ENCODE peak calls at places on chromosomes 3 and 15, in five cellular contexts. B is activated T-cell treated with anti-CD3 and anti-CD28 coated beads for 1 hour, C is heart right ventricle, X is AG08395, T is body of pancreas. H is an unnamed sample.

GRCh38 chr3:178498866-178499265 is 37.4 kb upstream of the KCNMB2 start:
- DNase-seq in T (no peak), C (no peak), X (peak), B (no peak), H (no peak)

GRCh38 chr3:121018917-121019321 is 110.9 kb downstream of the STXBP5L start:
- DNase-seq in B (no peak), X (no peak), T (no peak), C (no peak), H (no peak)

GRCh38 chr15:64532515-64532914 is 72.1 kb downstream of the ZNF609 start:
- DNase-seq in X (no peak), B (no peak), C (no peak), T (no peak), H (no peak)

GRCh38 chr3:89314454-89314853 is 207.0 kb downstream of the EPHA3 start:
- DNase-seq in T (no peak), C (no peak), X (peak), B (no peak), H (no peak)

GRCh38 chr3:106611123-106611522 is 742.3 kb upstream of the CBLB start:
- DNase-seq in C (no peak), X (no peak), B (no peak), T (no peak), H (no peak)

GRCh38 chr15:85772668-85773067 is 22.1 kb downstream of the KLHL25 start:
- DNase-seq in B (no peak), C (no peak), X (no peak), T (no peak), H (no peak)

GRCh38 chr15:41812820-41813375 is 15.0 kb upstream of the JMJD7 start:
- DNase-seq in X (no peak), T (no peak), C (no peak), B (no peak), H (no peak)

GRCh38 chr15:82739086-82739485 is 29.4 kb upstream of the AP3B2 start:
- DNase-seq in T (no peak), C (no peak), B (no peak), X (no peak), H (no peak)

GRCh38 chr3:12158387-12159226 is at the start of gene TIMP4:
- DNase-seq in C (peak), X (peak), T (peak), B (no peak), H (no peak)

GRCh38 chr3:45772341-45773035 is 23.8 kb downstream of the SLC6A20 start:
- DNase-seq in B (no peak), X (no peak), T (no peak), C (no peak), H (no peak)

GRCh38 chr3:36408146-36408545 is 27.8 kb downstream of the STAC start:
- DNase-seq in C (no peak), X (peak), T (no peak), B (no peak), H (peak)

GRCh38 chr3:17195856-17196604 is 311.3 kb downstream of the PLCL2 start:
- DNase-seq in T (no peak), C (no peak), B (no peak), X (peak), H (peak)

GRCh38 chr15:100001405-100001804 is 268.2 kb upstream of the LYSMD4 start:
- DNase-seq in C (no peak), T (no peak), X (no peak), B (no peak), H (no peak)

GRCh38 chr3:100480111-100480510 is 12.3 kb upstream of the TMEM45A start:
- DNase-seq in C (no peak), T (no peak), B (no peak), X (no peak), H (no peak)

GRCh38 chr3:138336454-138336853 is 6.8 kb upstream of the NME9 start:
- DNase-seq in T (no peak), X (no peak), C (no peak), B (no peak), H (no peak)

GRCh38 chr3:104503022-104503421 is 863.7 kb upstream of the ALCAM start:
- DNase-seq in X (no peak), C (no peak), B (no peak), T (no peak), H (no peak)

GRCh38 chr3:101635954-101636798 is 40.8 kb downstream of the ZBTB11 start:
- DNase-seq in X (peak), C (peak), T (peak), B (peak), H (peak)

GRCh38 chr15:95169701-95170459 is 938.5 kb downstream of the MCTP2 start:
- DNase-seq in B (no peak), X (peak), C (no peak), T (peak), H (no peak)

GRCh38 chr3:13134879-13135206 is 61.6 kb upstream of the IQSEC1 start:
- DNase-seq in C (no peak), B (no peak), X (no peak), T (peak), H (no peak)

GRCh38 chr15:56919708-56920637 is 1.5 kb downstream of the TCF12 start:
- DNase-seq in C (peak), X (peak), B (no peak), T (peak), H (peak)

GRCh38 chr3:14324224-14324944 is 78.0 kb upstream of the SLC6A6 start:
- DNase-seq in B (no peak), C (no peak), T (no peak), X (peak), H (no peak)

GRCh38 chr3:134516905-134517304 is 31.0 kb downstream of the CEP63 start:
- DNase-seq in C (no peak), T (no peak), B (no peak), X (peak), H (no peak)

GRCh38 chr15:60660290-60661051 is 181.5 kb upstream of the ICE2 start:
- DNase-seq in X (peak), C (peak), T (no peak), B (no peak), H (no peak)

H was measured in KBM-7.